ENCODE peak calls at places on chromosomes 3 and 15, in four cellular contexts. One of them, this sample, is unnamed.
A peak's percentile ranks its signal among the peaks of the same experiment; 100 is the strongest.

GRCh38 chr15:85312486-85312885 is 67.9 kb upstream of the AKAP13 start:
- DNase-seq in neural crest cell: no peak
- DNase-seq in endothelial cell of umbilical vein: no peak
- DNase-seq in pancreas: no peak
- DNase-seq in this sample: no peak

GRCh38 chr3:55446860-55447259 is 40.2 kb downstream of the WNT5A start:
- DNase-seq in pancreas: no peak
- DNase-seq in neural crest cell: no peak
- DNase-seq in endothelial cell of umbilical vein: no peak
- DNase-seq in this sample: no peak

GRCh38 chr3:42710323-42711021 is 7.9 kb upstream of the HHATL start:
- DNase-seq in pancreas: no peak
- DNase-seq in endothelial cell of umbilical vein: no peak
- DNase-seq in neural crest cell: no peak
- DNase-seq in this sample: no peak

GRCh38 chr3:42702066-42702951 is at the start of gene HHATL:
- DNase-seq in neural crest cell: no peak
- DNase-seq in endothelial cell of umbilical vein: no peak
- DNase-seq in pancreas: no peak
- DNase-seq in this sample: no peak

GRCh38 chr3:117927831-117928230 is 1106.8 kb downstream of the IGSF11 start:
- DNase-seq in neural crest cell: no peak
- DNase-seq in pancreas: no peak
- DNase-seq in endothelial cell of umbilical vein: no peak
- DNase-seq in this sample: no peak

GRCh38 chr3:14210843-14211594 is 32.4 kb downstream of the LSM3 start:
- DNase-seq in endothelial cell of umbilical vein: no peak
- DNase-seq in neural crest cell: no peak
- DNase-seq in pancreas: no peak
- DNase-seq in this sample: no peak

GRCh38 chr3:86969500-86970189 is 21.3 kb downstream of the VGLL3 start:
- DNase-seq in pancreas: peak; percentile 31
- DNase-seq in endothelial cell of umbilical vein: peak; percentile 38
- DNase-seq in neural crest cell: no peak
- DNase-seq in this sample: no peak

GRCh38 chr15:99249270-99249817 is at the start of gene TTC23:
- DNase-seq in neural crest cell: peak; percentile 12
- DNase-seq in pancreas: peak; percentile 45
- DNase-seq in endothelial cell of umbilical vein: peak; percentile 92
- DNase-seq in this sample: no peak

GRCh38 chr3:10760199-10760598 is 55.8 kb upstream of the SLC6A11 start:
- DNase-seq in neural crest cell: no peak
- DNase-seq in endothelial cell of umbilical vein: no peak
- DNase-seq in pancreas: no peak
- DNase-seq in this sample: no peak

GRCh38 chr3:137105277-137105977 is 147.6 kb downstream of the IL20RB start:
- DNase-seq in pancreas: peak; percentile 22
- DNase-seq in endothelial cell of umbilical vein: peak; percentile 74
- DNase-seq in neural crest cell: peak; percentile 39
- DNase-seq in this sample: no peak

GRCh38 chr15:48936666-48937065 is 27.1 kb downstream of the SHC4 start:
- DNase-seq in endothelial cell of umbilical vein: no peak
- DNase-seq in pancreas: no peak
- DNase-seq in neural crest cell: no peak
- DNase-seq in this sample: no peak

GRCh38 chr3:14508966-14509795 is 31.0 kb downstream of the GRIP2 start:
- DNase-seq in pancreas: peak; percentile 60
- DNase-seq in endothelial cell of umbilical vein: peak; percentile 30
- DNase-seq in neural crest cell: peak; percentile 89
- DNase-seq in this sample: peak; percentile 91

GRCh38 chr15:23912191-23912590 is 225.1 kb upstream of the NDN start:
- DNase-seq in pancreas: peak; percentile 12
- DNase-seq in neural crest cell: peak; percentile 46
- DNase-seq in endothelial cell of umbilical vein: no peak
- DNase-seq in this sample: peak; percentile 88

GRCh38 chr3:189975376-189975990 is 145.2 kb downstream of the P3H2 start:
- DNase-seq in neural crest cell: no peak
- DNase-seq in endothelial cell of umbilical vein: no peak
- DNase-seq in pancreas: no peak
- DNase-seq in this sample: no peak

GRCh38 chr3:141094851-141095545 is 43.9 kb downstream of the SPSB4 start:
- DNase-seq in neural crest cell: peak; percentile 43
- DNase-seq in endothelial cell of umbilical vein: peak; percentile 48
- DNase-seq in pancreas: no peak
- DNase-seq in this sample: peak; percentile 71

GRCh38 chr3:72769758-72770540 is 78.3 kb downstream of the SHQ1 start:
- DNase-seq in neural crest cell: no peak
- DNase-seq in pancreas: no peak
- DNase-seq in endothelial cell of umbilical vein: no peak
- DNase-seq in this sample: no peak

GRCh38 chr3:194598771-194599557 is 34.3 kb downstream of the TMEM44 start:
- DNase-seq in neural crest cell: no peak
- DNase-seq in pancreas: no peak
- DNase-seq in endothelial cell of umbilical vein: no peak
- DNase-seq in this sample: no peak

GRCh38 chr3:171974986-171975837 is 64.2 kb upstream of the FNDC3B start:
- DNase-seq in endothelial cell of umbilical vein: no peak
- DNase-seq in pancreas: no peak
- DNase-seq in neural crest cell: no peak
- DNase-seq in this sample: no peak

GRCh38 chr15:39172380-39173281 is 408.2 kb upstream of the THBS1 start:
- DNase-seq in neural crest cell: no peak
- DNase-seq in endothelial cell of umbilical vein: peak; percentile 50
- DNase-seq in pancreas: peak; percentile 14
- DNase-seq in this sample: no peak

GRCh38 chr3:160768918-160769317 is 12.9 kb downstream of the PPM1L start:
- DNase-seq in neural crest cell: no peak
- DNase-seq in endothelial cell of umbilical vein: no peak
- DNase-seq in pancreas: no peak
- DNase-seq in this sample: no peak

GRCh38 chr3:63980830-63981498 is 42.3 kb downstream of the PSMD6 start:
- DNase-seq in neural crest cell: no peak
- DNase-seq in endothelial cell of umbilical vein: no peak
- DNase-seq in pancreas: peak; percentile 83
- DNase-seq in this sample: no peak

GRCh38 chr3:37499820-37500219 is 325.4 kb upstream of the LRRFIP2 start:
- DNase-seq in neural crest cell: no peak
- DNase-seq in pancreas: no peak
- DNase-seq in endothelial cell of umbilical vein: no peak
- DNase-seq in this sample: no peak

GRCh38 chr3:167568634-167569033 is 85.1 kb downstream of the WDR49 start:
- DNase-seq in neural crest cell: no peak
- DNase-seq in endothelial cell of umbilical vein: no peak
- DNase-seq in pancreas: no peak
- DNase-seq in this sample: no peak

GRCh38 chr3:49805884-49806701 is 3.0 kb downstream of the INKA1 start:
- DNase-seq in endothelial cell of umbilical vein: peak; percentile 95
- DNase-seq in pancreas: no peak
- DNase-seq in neural crest cell: peak; percentile 46
- DNase-seq in this sample: no peak

GRCh38 chr3:186612721-186613636 is at the start of gene AHSG:
- DNase-seq in neural crest cell: no peak
- DNase-seq in endothelial cell of umbilical vein: no peak
- DNase-seq in pancreas: no peak
- DNase-seq in this sample: no peak

GRCh38 chr3:94794563-94794962 is 731.7 kb downstream of the NSUN3 start:
- DNase-seq in neural crest cell: no peak
- DNase-seq in pancreas: no peak
- DNase-seq in endothelial cell of umbilical vein: no peak
- DNase-seq in this sample: no peak

GRCh38 chr15:92624401-92624991 is 31.1 kb downstream of the FAM174B start:
- DNase-seq in neural crest cell: no peak
- DNase-seq in endothelial cell of umbilical vein: peak; percentile 56
- DNase-seq in pancreas: no peak
- DNase-seq in this sample: peak; percentile 40

GRCh38 chr3:38834717-38835116 is 18.7 kb upstream of the SCN10A start:
- DNase-seq in endothelial cell of umbilical vein: no peak
- DNase-seq in neural crest cell: no peak
- DNase-seq in pancreas: no peak
- DNase-seq in this sample: no peak

GRCh38 chr3:194139085-194139976 is 3.4 kb downstream of the HES1 start:
- DNase-seq in neural crest cell: no peak
- DNase-seq in endothelial cell of umbilical vein: peak; percentile 92
- DNase-seq in pancreas: peak; percentile 46
- DNase-seq in this sample: no peak

GRCh38 chr3:104952587-104952986 is 414.1 kb upstream of the ALCAM start:
- DNase-seq in endothelial cell of umbilical vein: peak; percentile 82
- DNase-seq in neural crest cell: no peak
- DNase-seq in pancreas: no peak
- DNase-seq in this sample: no peak

GRCh38 chr15:83365370-83365938 is 81.0 kb upstream of the BNC1 start:
- DNase-seq in neural crest cell: peak; percentile 30
- DNase-seq in pancreas: no peak
- DNase-seq in endothelial cell of umbilical vein: peak; percentile 8
- DNase-seq in this sample: peak; percentile 43

GRCh38 chr15:90883971-90884718 is at the start of gene FES:
- DNase-seq in neural crest cell: peak; percentile 18
- DNase-seq in endothelial cell of umbilical vein: peak; percentile 76
- DNase-seq in pancreas: peak; percentile 46
- DNase-seq in this sample: no peak

GRCh38 chr3:46998121-46998851 is 18.8 kb downstream of the NBEAL2 start:
- DNase-seq in neural crest cell: peak; percentile 59
- DNase-seq in endothelial cell of umbilical vein: peak; percentile 48
- DNase-seq in pancreas: peak; percentile 86
- DNase-seq in this sample: peak; percentile 82

GRCh38 chr3:112557980-112558379 is 3.8 kb downstream of the ATG3 start:
- DNase-seq in neural crest cell: no peak
- DNase-seq in endothelial cell of umbilical vein: no peak
- DNase-seq in pancreas: no peak
- DNase-seq in this sample: no peak

GRCh38 chr3:71858493-71859127 is 73.7 kb upstream of the PROK2 start:
- DNase-seq in neural crest cell: no peak
- DNase-seq in pancreas: no peak
- DNase-seq in endothelial cell of umbilical vein: no peak
- DNase-seq in this sample: no peak

GRCh38 chr3:35944915-35945710 is 305.8 kb downstream of the ARPP21 start:
- DNase-seq in neural crest cell: no peak
- DNase-seq in endothelial cell of umbilical vein: peak; percentile 36
- DNase-seq in pancreas: no peak
- DNase-seq in this sample: no peak

GRCh38 chr3:35946121-35946856 is 307.0 kb downstream of the ARPP21 start:
- DNase-seq in endothelial cell of umbilical vein: peak; percentile 59
- DNase-seq in neural crest cell: no peak
- DNase-seq in pancreas: no peak
- DNase-seq in this sample: no peak

GRCh38 chr3:35950045-35950444 is 310.7 kb downstream of the ARPP21 start:
- DNase-seq in neural crest cell: no peak
- DNase-seq in endothelial cell of umbilical vein: no peak
- DNase-seq in pancreas: no peak
- DNase-seq in this sample: no peak

GRCh38 chr3:35946857-35947514 is 307.7 kb downstream of the ARPP21 start:
- DNase-seq in neural crest cell: no peak
- DNase-seq in pancreas: no peak
- DNase-seq in endothelial cell of umbilical vein: no peak
- DNase-seq in this sample: no peak
- TF ChIP-seq CTCF in neural crest cell: no peak
- TF ChIP-seq CTCF in pancreas: no peak
- TF ChIP-seq CTCF in endothelial cell of umbilical vein: no peak
- TF ChIP-seq CTCF in this sample: peak; percentile 22

DNA sequence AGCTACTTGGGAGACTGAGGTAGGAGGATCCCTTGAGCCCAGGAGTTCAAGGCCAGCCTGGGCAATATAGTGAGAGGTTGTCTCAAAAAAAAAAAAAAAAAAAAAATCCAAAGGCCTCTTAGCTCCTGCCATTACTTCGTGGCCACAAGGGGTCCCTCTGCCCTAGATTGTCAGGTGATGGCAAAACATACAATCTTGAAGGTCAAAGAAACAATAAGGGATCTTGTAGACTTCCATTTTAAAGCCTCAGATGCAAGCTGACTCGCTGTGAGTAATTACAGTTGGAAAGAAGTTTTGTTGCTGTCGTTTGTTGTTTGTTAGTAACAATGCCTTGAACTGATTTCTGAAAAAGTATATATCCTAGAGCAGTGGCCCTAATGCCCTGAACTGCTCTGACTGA is 55.9 kb upstream of the PLCL2 start:
- DNase-seq in neural crest cell: no peak
- DNase-seq in pancreas: peak; percentile 40
- DNase-seq in endothelial cell of umbilical vein: peak; percentile 80
- DNase-seq in this sample: peak; percentile 63
- TF ChIP-seq CTCF in neural crest cell: peak; percentile 37
- TF ChIP-seq CTCF in pancreas: peak; percentile 16
- TF ChIP-seq CTCF in endothelial cell of umbilical vein: peak; percentile 66
- TF ChIP-seq CTCF in this sample: peak; percentile 59

DNA sequence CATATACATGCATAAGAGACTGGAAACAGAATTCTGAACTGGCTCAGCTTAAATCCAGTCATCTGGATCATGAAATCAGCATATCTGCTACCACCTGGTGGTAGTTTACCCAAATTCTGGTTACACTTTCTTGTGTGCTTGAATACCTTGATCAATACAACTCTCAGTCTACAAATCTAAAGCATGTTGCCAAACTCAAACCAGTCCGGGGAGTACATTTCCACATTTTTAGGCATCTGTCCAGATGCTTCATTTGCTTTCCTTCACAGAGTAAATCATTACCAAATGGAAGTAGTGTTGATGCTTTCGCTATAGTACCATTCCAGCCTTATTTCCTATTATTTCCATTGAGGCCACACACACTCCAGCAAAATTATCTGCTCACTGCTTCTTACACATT is 126.4 kb downstream of the P2RY1 start:
- DNase-seq in pancreas: peak; percentile 45
- DNase-seq in neural crest cell: no peak
- DNase-seq in endothelial cell of umbilical vein: peak; percentile 52
- DNase-seq in this sample: no peak
- TF ChIP-seq CTCF in pancreas: peak; percentile 27
- TF ChIP-seq CTCF in neural crest cell: peak; percentile 70
- TF ChIP-seq CTCF in endothelial cell of umbilical vein: peak; percentile 10
- TF ChIP-seq CTCF in this sample: peak; percentile 49

DNA sequence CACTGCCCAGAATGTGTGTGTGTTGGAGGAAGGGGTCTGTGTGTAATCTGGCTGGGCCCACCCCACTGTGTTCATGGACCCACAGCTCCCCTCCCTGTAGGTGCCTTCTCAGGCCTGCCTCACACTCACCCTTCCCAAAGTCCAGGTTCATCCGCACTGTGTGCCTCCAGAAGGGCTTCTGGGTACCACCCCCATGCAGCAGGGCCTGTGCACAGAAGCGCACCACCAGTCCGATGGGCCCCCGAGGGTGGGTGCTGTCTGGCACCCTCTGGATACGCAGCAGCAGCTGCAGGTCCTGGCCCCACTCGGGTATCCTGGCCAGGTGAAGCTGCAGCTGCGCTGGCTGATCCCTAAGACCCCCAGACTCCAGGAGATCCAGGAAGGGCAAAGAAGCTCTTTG is 12.8 kb upstream of the TGM5 start:
- DNase-seq in pancreas: no peak
- DNase-seq in neural crest cell: no peak
- DNase-seq in endothelial cell of umbilical vein: no peak
- DNase-seq in this sample: no peak
- TF ChIP-seq CTCF in pancreas: no peak
- TF ChIP-seq CTCF in neural crest cell: no peak
- TF ChIP-seq CTCF in endothelial cell of umbilical vein: no peak
- TF ChIP-seq CTCF in this sample: no peak